ENCODE peak calls at places on chromosomes 1 and 21, in six cellular contexts. Q is fibroblast of mammary gland, N is endodermal cell, H is lower lobe of right lung, P is heart right ventricle, J is GM23248. Y is an unnamed sample.

GRCh38 chr1:234869182-234870019 is 259.2 kb downstream of the TOMM20 start:
- DNase-seq in Q (no peak), N (no peak), H (no peak), P (no peak), J (no peak), Y (peak)

GRCh38 chr21:41638201-41638790 is 128.6 kb downstream of the RIPK4 start:
- DNase-seq in Q (no peak), N (no peak), H (no peak), P (no peak), J (no peak), Y (no peak)

GRCh38 chr21:18369115-18369514 is 34.5 kb downstream of the TMPRSS15 start:
- DNase-seq in Q (peak), N (no peak), H (no peak), P (no peak), J (no peak), Y (no peak)

GRCh38 chr1:62276791-62277190 is 42.4 kb downstream of the KANK4 start:
- DNase-seq in Q (no peak), N (no peak), H (no peak), P (no peak), J (no peak), Y (no peak)

GRCh38 chr1:47522890-47523811 is 85.3 kb downstream of the FOXD2 start:
- DNase-seq in Q (no peak), N (peak), H (no peak), P (no peak), J (no peak), Y (no peak)

GRCh38 chr1:200336111-200336845 is 73.6 kb downstream of the ZNF281 start:
- DNase-seq in Q (peak), N (peak), H (no peak), P (no peak), J (peak), Y (no peak)

GRCh38 chr1:50973875-50974617 is 4.0 kb downstream of the CDKN2C start:
- DNase-seq in Q (no peak), N (peak), H (no peak), P (no peak), J (no peak), Y (no peak)

GRCh38 chr1:25528881-25529517 is 14.4 kb upstream of the LDLRAP1 start:
- DNase-seq in Q (no peak), N (no peak), H (no peak), P (no peak), J (no peak), Y (no peak)

GRCh38 chr1:178566187-178566586 is 53.3 kb downstream of the TEX35 start:
- DNase-seq in Q (peak), N (no peak), H (no peak), P (no peak), J (peak), Y (no peak)

GRCh38 chr1:48105167-48105566 is 108.0 kb upstream of the TRABD2B start:
- DNase-seq in Q (peak), N (no peak), H (no peak), P (no peak), J (peak), Y (no peak)

GRCh38 chr1:20184997-20185833 is 681 bp upstream of the UBXN10 start:
- DNase-seq in Q (no peak), N (no peak), H (no peak), P (no peak), J (no peak), Y (no peak)

GRCh38 chr1:116377564-116378529 is 4.8 kb downstream of the ATP1A1 start:
- DNase-seq in Q (peak), N (no peak), H (peak), P (peak), J (peak), Y (peak)

GRCh38 chr1:233972563-233972950 is 68.1 kb downstream of the SLC35F3 start:
- DNase-seq in Q (no peak), N (no peak), H (no peak), P (no peak), J (no peak), Y (no peak)

GRCh38 chr1:46451948-46452930 is 37.4 kb upstream of the DMBX1 start:
- DNase-seq in Q (no peak), N (no peak), H (no peak), P (no peak), J (no peak), Y (no peak)

GRCh38 chr1:212638419-212639151 is 30.0 kb downstream of the ATF3 start:
- DNase-seq in Q (peak), N (no peak), H (no peak), P (no peak), J (peak), Y (no peak)

GRCh38 chr1:165662186-165662585 is 31.2 kb downstream of the MGST3 start:
- DNase-seq in Q (no peak), N (no peak), H (no peak), P (no peak), J (no peak), Y (no peak)

GRCh38 chr1:230194525-230194924 is 127.5 kb downstream of the GALNT2 start:
- DNase-seq in Q (no peak), N (no peak), H (no peak), P (no peak), J (no peak), Y (peak)

GRCh38 chr21:35048706-35049617 is at the start of gene RUNX1:
- DNase-seq in Q (peak), N (no peak), H (peak), P (no peak), J (peak), Y (no peak)

GRCh38 chr21:46071082-46071481 is 26.8 kb upstream of the COL6A2 start:
- DNase-seq in Q (no peak), N (peak), H (peak), P (no peak), J (no peak), Y (peak)

GRCh38 chr21:45280178-45280821 is 7.4 kb downstream of the POFUT2 start:
- DNase-seq in Q (no peak), N (peak), H (peak), P (no peak), J (no peak), Y (no peak)

GRCh38 chr1:43402055-43402865 is 12.6 kb downstream of the SZT2 start:
- DNase-seq in Q (no peak), N (no peak), H (no peak), P (no peak), J (no peak), Y (no peak)

GRCh38 chr1:185263292-185263691 is 53.8 kb downstream of the IVNS1ABP start:
- DNase-seq in Q (no peak), N (no peak), H (no peak), P (no peak), J (no peak), Y (no peak)

GRCh38 chr21:15293251-15293650 is 228.5 kb upstream of the NRIP1 start:
- DNase-seq in Q (peak), N (peak), H (no peak), P (no peak), J (peak), Y (no peak)

GRCh38 chr1:226125831-226126230 is 60.7 kb downstream of the ACBD3 start:
- DNase-seq in Q (no peak), N (peak), H (no peak), P (no peak), J (no peak), Y (no peak)

GRCh38 chr1:205229399-205229861 is 1.7 kb downstream of the TMCC2 start:
- DNase-seq in Q (peak), N (peak), H (no peak), P (peak), J (peak), Y (no peak)

GRCh38 chr1:174769961-174770549 is 229.7 kb upstream of the CACYBP start:
- DNase-seq in Q (peak), N (no peak), H (no peak), P (no peak), J (peak), Y (no peak)

DNA sequence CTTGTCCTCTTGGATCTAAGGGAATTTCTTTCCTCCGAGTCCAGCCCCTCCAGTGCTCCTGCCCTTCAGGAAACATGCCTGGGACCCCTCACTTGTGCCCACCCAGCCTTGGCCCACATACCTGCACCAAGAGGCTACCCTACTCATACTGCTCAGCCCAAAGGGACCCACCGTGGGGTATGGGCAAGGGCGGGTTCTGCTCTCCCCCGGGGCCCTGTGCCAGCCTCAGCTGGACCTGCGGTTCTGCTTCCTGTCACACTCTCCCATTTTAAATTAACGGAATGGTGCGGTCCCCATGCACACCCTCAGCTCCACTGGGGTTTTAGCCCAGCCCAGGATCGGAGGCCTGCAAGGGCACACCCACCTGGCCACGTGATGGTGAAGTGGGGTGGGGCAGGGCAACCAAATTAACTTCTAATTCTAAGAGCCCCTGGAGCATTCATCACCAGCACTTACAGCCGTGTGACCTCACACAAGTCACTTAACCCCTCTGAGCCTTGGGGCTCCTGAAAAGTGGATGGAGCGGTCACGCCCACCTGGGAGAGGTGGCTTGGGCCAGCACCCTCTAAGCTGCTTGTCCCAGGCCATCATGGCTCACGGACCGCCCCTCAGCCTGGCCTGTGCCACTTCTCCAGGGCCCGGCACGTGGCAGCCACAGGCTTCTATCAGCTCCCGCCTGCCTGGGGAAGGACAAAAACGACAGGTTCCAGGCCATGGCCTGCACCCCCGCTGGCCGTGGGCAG is 28.3 kb downstream of the TP73 start:
- DNase-seq in Q (no peak), N (peak), H (no peak), P (peak), J (no peak), Y (no peak)
- H3K4me3 ChIP-seq in Q (no peak), N (no peak), H (no peak), P (no peak), J (no peak), Y (no peak)

DNA sequence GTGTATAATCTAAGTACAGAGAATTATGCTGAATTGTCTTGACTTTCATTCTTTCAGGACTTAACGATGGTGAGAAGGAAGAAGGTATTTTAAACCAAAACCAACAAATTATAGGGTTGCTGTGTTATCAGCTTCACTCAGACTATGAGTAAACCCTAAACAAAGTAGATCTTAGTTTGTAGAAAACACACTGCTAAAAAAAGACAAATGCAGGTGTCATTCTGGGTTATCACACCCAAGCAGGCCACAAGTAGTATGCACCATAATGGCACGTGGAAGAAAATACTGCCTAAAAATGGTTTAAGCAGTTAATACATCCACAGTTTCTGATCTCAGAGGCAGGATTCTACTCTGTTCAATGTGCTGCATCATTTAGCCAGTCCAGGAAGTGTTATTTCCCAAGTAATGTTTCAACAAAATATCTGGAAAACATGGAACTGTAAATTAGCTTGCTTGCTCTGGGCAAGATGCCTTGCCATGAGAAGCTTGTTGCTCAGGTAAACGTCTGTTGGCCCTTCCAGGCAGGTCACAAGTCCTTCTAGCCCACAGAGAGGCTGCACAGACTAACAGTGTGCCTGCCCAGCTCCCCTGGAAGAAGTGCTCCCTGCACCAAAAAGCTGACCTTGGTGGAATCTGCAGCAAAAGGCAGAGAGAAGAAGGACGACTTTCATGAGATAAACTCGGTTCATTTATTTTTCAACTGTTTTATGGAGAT is 4.1 kb downstream of the DIPK1A start:
- DNase-seq in Q (no peak), N (no peak), H (no peak), P (no peak), J (no peak), Y (no peak)
- H3K4me3 ChIP-seq in Q (no peak), N (no peak), H (no peak), P (no peak), J (no peak), Y (no peak)

GRCh38 chr21:33109574-33110339 is 39.8 kb downstream of the OLIG1 start:
- DNase-seq in Q (no peak), N (peak), H (no peak), P (no peak), J (no peak), Y (peak)
- H3K4me3 ChIP-seq in Q (no peak), N (peak), H (no peak), P (peak), J (no peak), Y (no peak)

DNA sequence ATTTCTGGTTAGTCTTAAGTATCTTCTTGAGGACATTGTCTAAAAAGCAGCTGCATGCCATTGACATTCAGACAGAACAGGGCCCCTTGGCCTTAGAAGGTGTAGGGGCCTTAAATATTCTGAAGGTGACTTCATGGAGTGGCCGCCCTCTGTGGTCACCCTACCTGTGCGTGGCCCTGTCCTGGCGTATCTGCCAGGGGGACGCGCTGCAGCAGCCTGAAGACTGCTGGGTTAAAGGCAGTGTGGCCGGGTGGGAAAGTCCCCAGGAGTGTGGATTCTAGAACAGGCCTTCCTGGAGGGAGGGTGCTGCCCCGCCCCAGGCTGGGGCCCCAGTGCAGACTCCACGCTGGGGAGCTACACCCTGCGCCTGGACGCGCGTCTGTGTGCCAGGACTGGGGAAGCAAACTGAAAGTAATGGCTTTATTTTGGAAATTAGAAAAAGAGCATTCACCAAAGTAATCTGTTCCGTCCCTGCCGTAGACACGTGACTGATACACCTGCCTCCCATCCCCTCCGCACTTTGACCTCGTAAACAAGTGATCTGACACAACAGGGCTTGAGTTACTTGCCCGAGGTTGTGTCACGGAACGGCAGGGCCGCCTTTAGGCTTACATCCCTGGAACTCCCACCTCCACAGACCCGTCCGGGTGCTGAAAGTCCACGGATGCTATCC is 1.8 kb downstream of the AGPAT3 start:
- DNase-seq in Q (no peak), N (no peak), H (no peak), P (no peak), J (no peak), Y (no peak)
- H3K4me3 ChIP-seq in Q (peak), N (peak), H (peak), P (peak), J (peak), Y (no peak)

GRCh38 chr1:9197186-9198099 is 37.1 kb upstream of the H6PD start:
- DNase-seq in Q (peak), N (no peak), H (no peak), P (peak), J (no peak), Y (no peak)

GRCh38 chr1:9194024-9194423 is 40.5 kb upstream of the H6PD start:
- DNase-seq in Q (peak), N (no peak), H (no peak), P (no peak), J (no peak), Y (no peak)

GRCh38 chr1:9195651-9196050 is 38.9 kb upstream of the H6PD start:
- DNase-seq in Q (peak), N (no peak), H (no peak), P (no peak), J (no peak), Y (no peak)

GRCh38 chr1:9198538-9199361 is 35.8 kb upstream of the H6PD start:
- DNase-seq in Q (peak), N (peak), H (no peak), P (peak), J (peak), Y (no peak)

DNA sequence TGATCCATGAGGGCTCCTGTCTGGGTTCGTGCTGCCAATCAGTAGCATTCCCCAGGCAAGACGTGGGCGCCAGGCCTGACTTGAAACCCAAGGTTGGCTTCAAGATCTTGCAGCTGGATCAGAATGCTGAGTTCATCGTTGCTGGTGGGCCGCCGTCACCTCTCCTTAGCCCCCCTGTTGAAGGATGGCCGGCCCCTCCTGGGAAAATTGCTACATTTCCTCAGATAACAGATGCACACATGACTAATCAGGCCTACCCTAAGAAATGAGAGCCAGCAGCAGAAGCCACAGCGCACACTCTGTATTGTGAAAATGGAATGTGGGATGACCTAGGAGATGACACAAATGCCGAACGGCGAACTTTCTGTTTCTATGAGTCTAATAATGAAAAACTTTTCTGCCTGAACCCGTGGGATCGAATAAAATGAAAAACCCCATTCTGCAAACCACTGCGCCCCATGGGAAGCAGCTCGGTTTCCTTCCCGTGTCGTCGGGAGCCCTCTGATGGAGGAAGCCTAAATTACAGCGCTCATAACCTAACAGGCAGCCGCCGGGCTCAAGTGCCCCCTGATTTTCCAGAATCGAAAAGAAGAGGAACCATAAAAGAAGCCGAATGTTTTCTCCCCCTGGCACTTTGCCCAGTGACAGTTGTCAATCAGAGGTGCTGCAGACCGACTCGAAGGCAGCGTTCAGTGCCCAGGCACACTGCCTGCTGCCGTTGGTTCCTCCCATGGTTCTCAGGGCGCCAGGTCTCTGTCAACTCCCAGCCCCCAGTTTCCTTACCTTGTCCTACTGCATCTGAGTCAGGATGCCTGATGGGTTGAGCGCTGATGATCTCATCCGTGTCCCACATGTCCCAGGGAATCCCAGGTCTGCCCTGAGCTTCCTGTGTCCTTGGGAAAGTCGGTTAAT is 38.2 kb upstream of the H6PD start:
- DNase-seq in Q (peak), N (peak), H (peak), P (peak), J (peak), Y (peak)
- H3K4me3 ChIP-seq in Q (peak), N (no peak), H (peak), P (peak), J (peak), Y (no peak)

DNA sequence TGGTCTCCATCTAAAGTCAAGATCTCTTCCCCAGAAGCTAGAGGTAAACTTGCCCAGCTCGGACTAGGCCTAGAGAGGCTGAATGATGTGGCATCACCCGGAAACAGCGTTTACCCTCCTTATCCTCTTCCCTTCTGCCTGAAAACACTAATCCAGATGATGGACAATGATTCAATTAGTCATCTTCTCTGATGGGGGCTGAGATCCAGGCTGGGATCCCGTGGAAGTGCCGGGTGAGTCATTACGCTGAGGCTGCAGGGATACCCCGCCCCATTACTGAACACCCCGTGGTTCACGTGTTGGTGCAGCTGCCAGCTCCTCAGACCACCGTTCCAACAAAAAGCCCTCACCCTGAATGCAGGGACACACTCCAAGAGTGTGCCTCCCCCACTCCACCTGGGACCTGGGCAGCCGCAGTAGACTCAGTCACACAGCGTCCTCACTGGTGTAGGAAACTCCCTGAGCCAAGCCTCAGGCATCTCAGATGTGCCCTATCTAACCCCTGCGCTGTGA is 2.0 kb downstream of the S100A6 start:
- DNase-seq in Q (peak), N (peak), H (no peak), P (no peak), J (peak), Y (peak)
- H3K4me3 ChIP-seq in Q (peak), N (no peak), H (peak), P (peak), J (peak), Y (no peak)

GRCh38 chr1:99645699-99646531 is at the start of gene PALMD:
- DNase-seq in Q (peak), N (peak), H (peak), P (peak), J (peak), Y (peak)
- H3K4me3 ChIP-seq in Q (no peak), N (peak), H (peak), P (peak), J (peak), Y (peak)

GRCh38 chr1:203899869-203900714 is 38.7 kb downstream of the SNRPE start:
- DNase-seq in Q (no peak), N (no peak), H (no peak), P (no peak), J (no peak), Y (no peak)
- H3K4me3 ChIP-seq in Q (no peak), N (no peak), H (no peak), P (no peak), J (no peak), Y (no peak)